ENCODE peak calls at places on chromosomes 4 and X, in six cellular contexts. X is psoas muscle, T is hepatocyte, R is mammary epithelial cell, M is adrenal gland, W is brain microvascular endothelial cell. E is an unnamed sample.

GRCh38 chrX:104318330-104319009 is 63.7 kb upstream of the ESX1 start:
- DNase-seq in X (no peak), T (peak), R (peak), M (no peak), W (peak), E (no peak)

GRCh38 chr4:61540944-61541343 is 340.8 kb downstream of the ADGRL3 start:
- DNase-seq in X (no peak), T (peak), R (no peak), M (no peak), W (no peak), E (no peak)

GRCh38 chrX:7191681-7192110 is 43.7 kb upstream of the PUDP start:
- DNase-seq in X (no peak), T (no peak), R (no peak), M (no peak), W (no peak), E (no peak)

GRCh38 chr4:19655666-19656065 is 596.0 kb upstream of the SLIT2 start:
- DNase-seq in X (no peak), T (no peak), R (no peak), M (no peak), W (no peak), E (no peak)

GRCh38 chr4:93779228-93779627 is 49.3 kb upstream of the ATOH1 start:
- DNase-seq in X (no peak), T (no peak), R (no peak), M (no peak), W (no peak), E (no peak)

GRCh38 chr4:175385797-175386196 is 426.3 kb downstream of the GPM6A start:
- DNase-seq in X (no peak), T (no peak), R (no peak), M (no peak), W (no peak), E (no peak)

GRCh38 chr4:176357359-176358082 is 37.8 kb downstream of the SPCS3 start:
- DNase-seq in X (no peak), T (no peak), R (no peak), M (no peak), W (no peak), E (no peak)

GRCh38 chrX:70445876-70446275 is 1.2 kb downstream of the DLG3 start:
- DNase-seq in X (no peak), T (no peak), R (no peak), M (no peak), W (no peak), E (no peak)

GRCh38 chr4:81499840-81500239 is 28.1 kb upstream of the RASGEF1B start:
- DNase-seq in X (no peak), T (no peak), R (no peak), M (no peak), W (no peak), E (no peak)

GRCh38 chrX:118226060-118226428 is 109.4 kb upstream of the KLHL13 start:
- DNase-seq in X (no peak), T (peak), R (no peak), M (no peak), W (peak), E (peak)

GRCh38 chr4:1418494-1419285 is 12.4 kb upstream of the NKX1-1 start:
- DNase-seq in X (no peak), T (no peak), R (no peak), M (no peak), W (no peak), E (no peak)

GRCh38 chrX:38233891-38234807 is 13.5 kb upstream of the SRPX start:
- DNase-seq in X (no peak), T (no peak), R (peak), M (peak), W (peak), E (no peak)

GRCh38 chrX:115251458-115252233 is 17.8 kb upstream of the LRCH2 start:
- DNase-seq in X (no peak), T (no peak), R (no peak), M (no peak), W (no peak), E (no peak)

GRCh38 chr4:18869166-18869565 is 847.6 kb upstream of the LCORL start:
- DNase-seq in X (no peak), T (no peak), R (no peak), M (no peak), W (no peak), E (no peak)

GRCh38 chr4:70844180-70844579 is 4.5 kb upstream of the GRSF1 start:
- DNase-seq in X (no peak), T (no peak), R (no peak), M (peak), W (no peak), E (no peak)

GRCh38 chrX:40891798-40892197 is 156.5 kb upstream of the MED14 start:
- DNase-seq in X (no peak), T (no peak), R (no peak), M (no peak), W (no peak), E (no peak)

GRCh38 chrX:40883021-40883619 is 147.8 kb upstream of the MED14 start:
- DNase-seq in X (no peak), T (no peak), R (no peak), M (no peak), W (no peak), E (no peak)

GRCh38 chrX:40880712-40881111 is 145.4 kb upstream of the MED14 start:
- DNase-seq in X (no peak), T (no peak), R (no peak), M (no peak), W (no peak), E (no peak)

GRCh38 chrX:40887476-40887875 is 152.1 kb upstream of the MED14 start:
- DNase-seq in X (no peak), T (no peak), R (no peak), M (no peak), W (no peak), E (no peak)

DNA sequence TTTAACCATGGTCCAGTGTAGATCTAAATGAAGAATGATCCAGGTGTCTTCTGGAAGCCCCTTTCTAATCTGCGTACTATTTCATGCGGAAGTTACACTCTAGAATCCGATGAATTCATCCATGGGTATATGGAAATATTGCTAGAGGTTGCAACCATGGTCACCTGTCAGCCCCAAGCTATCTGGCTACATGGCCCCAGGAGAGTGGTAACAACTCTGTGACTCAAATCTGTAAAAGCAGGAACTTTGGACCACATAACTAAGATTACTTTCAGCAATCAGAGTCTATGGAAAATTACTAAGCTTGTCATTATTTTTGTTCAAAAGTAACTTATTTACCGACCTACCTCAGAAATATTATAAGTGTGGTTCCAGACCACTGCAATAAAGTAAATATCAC is 150.6 kb upstream of the MED14 start:
- DNase-seq in X (no peak), T (no peak), R (no peak), M (no peak), W (no peak), E (no peak)
- H3K4me3 ChIP-seq in X (no peak), T (no peak), R (no peak), M (no peak), W (no peak), E (no peak)

DNA sequence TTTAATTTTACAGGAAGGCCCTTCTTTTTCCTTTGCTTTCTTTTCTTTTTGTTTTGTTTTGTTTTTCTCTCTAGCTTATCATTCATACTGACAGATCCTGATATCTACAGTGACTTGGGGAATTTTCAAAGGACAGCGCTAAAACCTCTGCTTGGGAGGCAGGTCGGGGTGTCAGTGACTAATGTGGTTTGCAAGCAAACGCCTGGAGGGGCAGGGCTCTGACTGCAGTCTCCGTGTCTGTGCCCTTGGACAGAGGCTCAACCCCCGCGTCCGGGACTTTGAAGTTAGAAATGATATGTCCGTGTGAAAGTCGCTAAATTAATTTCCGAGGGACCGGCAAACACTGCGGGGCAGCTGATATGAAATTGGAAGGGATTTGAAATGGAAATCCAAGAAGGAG is 312.5 kb downstream of the DHRSX start:
- DNase-seq in X (no peak), T (peak), R (no peak), M (peak), W (peak), E (no peak)
- H3K4me3 ChIP-seq in X (no peak), T (no peak), R (no peak), M (peak), W (no peak), E (no peak)

DNA sequence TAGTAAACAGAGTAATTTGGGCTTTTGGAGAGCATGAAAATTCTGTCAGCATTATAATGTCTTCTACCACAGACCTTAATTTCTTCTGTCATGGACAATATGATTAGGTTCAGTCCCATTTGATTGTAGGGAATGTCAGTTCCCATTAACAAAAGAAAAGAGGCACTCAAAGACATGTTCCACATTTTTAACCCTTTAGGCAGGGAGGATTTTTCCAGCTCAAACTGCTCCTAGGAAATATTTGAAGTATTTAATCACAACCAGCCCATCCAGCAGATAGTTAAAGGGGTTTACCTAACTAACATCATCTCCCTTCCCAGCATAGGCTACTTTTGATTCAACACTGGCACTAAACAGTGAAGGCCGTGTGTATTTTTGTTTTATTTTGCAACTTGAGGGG is 256.1 kb downstream of the DHX15 start:
- DNase-seq in X (no peak), T (no peak), R (no peak), M (no peak), W (no peak), E (no peak)
- H3K4me3 ChIP-seq in X (no peak), T (no peak), R (no peak), M (no peak), W (no peak), E (no peak)

GRCh38 chr4:76011700-76012387 is 4.5 kb upstream of the CXCL9 start:
- DNase-seq in X (no peak), T (peak), R (peak), M (peak), W (peak), E (peak)
- H3K4me3 ChIP-seq in X (peak), T (no peak), R (no peak), M (peak), W (no peak), E (peak)

GRCh38 chrX:12978205-12979010 is 3.5 kb downstream of the TMSB4X start:
- DNase-seq in X (no peak), T (peak), R (peak), M (peak), W (peak), E (no peak)
- H3K4me3 ChIP-seq in X (peak), T (peak), R (no peak), M (peak), W (peak), E (no peak)

GRCh38 chr4:38673109-38673978 is 9.3 kb downstream of the KLF3 start:
- DNase-seq in X (no peak), T (peak), R (peak), M (no peak), W (no peak), E (no peak)

GRCh38 chr4:38674206-38675144 is 10.5 kb downstream of the KLF3 start:
- DNase-seq in X (no peak), T (peak), R (peak), M (no peak), W (no peak), E (no peak)

GRCh38 chr4:38676986-38677385 is 13.0 kb downstream of the KLF3 start:
- DNase-seq in X (no peak), T (no peak), R (no peak), M (no peak), W (no peak), E (no peak)

GRCh38 chr4:38677466-38677865 is 13.5 kb downstream of the KLF3 start:
- DNase-seq in X (no peak), T (no peak), R (no peak), M (no peak), W (no peak), E (no peak)

GRCh38 chr4:38675167-38676121 is 11.4 kb downstream of the KLF3 start:
- DNase-seq in X (peak), T (peak), R (peak), M (peak), W (peak), E (peak)
- H3K4me3 ChIP-seq in X (peak), T (peak), R (no peak), M (no peak), W (no peak), E (peak)

GRCh38 chr4:155758500-155759371 is at the start of gene GUCY1B1:
- DNase-seq in X (peak), T (peak), R (peak), M (peak), W (peak), E (no peak)

GRCh38 chr4:155762351-155762750 is 3.5 kb downstream of the GUCY1B1 start:
- DNase-seq in X (no peak), T (peak), R (no peak), M (no peak), W (no peak), E (no peak)

GRCh38 chr4:155761916-155762315 is 3.1 kb downstream of the GUCY1B1 start:
- DNase-seq in X (no peak), T (no peak), R (no peak), M (no peak), W (no peak), E (no peak)

GRCh38 chr4:155759372-155760252 is 791 bp downstream of the GUCY1B1 start:
- DNase-seq in X (peak), T (peak), R (peak), M (peak), W (no peak), E (no peak)

GRCh38 chr4:155761047-155761446 is 2.2 kb downstream of the GUCY1B1 start:
- DNase-seq in X (no peak), T (no peak), R (no peak), M (no peak), W (no peak), E (no peak)
- H3K4me3 ChIP-seq in X (peak), T (no peak), R (no peak), M (no peak), W (no peak), E (no peak)

GRCh38 chr4:76250962-76251361 is 559 bp upstream of the FAM47E start:
- DNase-seq in X (no peak), T (no peak), R (no peak), M (no peak), W (no peak), E (no peak)
- H3K4me3 ChIP-seq in X (peak), T (peak), R (peak), M (peak), W (peak), E (peak)

GRCh38 chr4:25863347-25863784 is 578 bp upstream of the SEL1L3 start:
- DNase-seq in X (peak), T (peak), R (no peak), M (no peak), W (no peak), E (no peak)

GRCh38 chr4:25861951-25862410 is 807 bp downstream of the SEL1L3 start:
- DNase-seq in X (no peak), T (peak), R (no peak), M (peak), W (no peak), E (no peak)

GRCh38 chr4:25865586-25865985 is 2.8 kb upstream of the SEL1L3 start:
- DNase-seq in X (no peak), T (peak), R (peak), M (no peak), W (no peak), E (no peak)

GRCh38 chr4:25862411-25863346 is at the start of gene SEL1L3:
- DNase-seq in X (peak), T (peak), R (no peak), M (no peak), W (no peak), E (no peak)

DNA sequence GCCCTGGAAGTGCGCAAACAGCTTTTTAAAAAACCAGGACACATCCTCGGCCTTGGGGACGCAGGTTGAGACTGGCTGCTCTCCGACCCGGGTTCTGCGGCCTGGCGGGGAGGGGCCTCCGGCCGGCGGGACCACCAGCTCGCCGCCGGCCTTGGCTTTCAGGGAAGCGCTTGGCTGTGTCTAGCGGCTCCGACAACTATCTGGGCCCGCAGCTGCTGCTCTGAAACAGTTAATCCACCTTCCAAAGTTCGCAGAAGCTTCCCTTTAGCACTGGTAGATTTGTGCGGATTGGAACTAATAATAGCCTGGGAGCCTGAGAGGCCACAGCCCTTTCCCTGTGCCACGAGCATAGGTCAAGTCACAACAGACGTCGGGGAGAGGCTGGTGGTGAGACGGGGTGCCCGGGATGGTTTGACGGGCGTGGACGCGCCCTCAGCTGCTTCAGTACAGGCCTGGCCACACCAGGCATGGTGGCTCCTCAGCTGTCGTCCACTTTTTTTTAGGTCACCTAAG is 1.2 kb upstream of the SEL1L3 start:
- DNase-seq in X (no peak), T (no peak), R (no peak), M (no peak), W (no peak), E (no peak)
- H3K4me3 ChIP-seq in X (no peak), T (peak), R (no peak), M (no peak), W (no peak), E (no peak)

GRCh38 chr4:98289375-98289774 is 28.2 kb downstream of the RAP1GDS1 start:
- DNase-seq in X (no peak), T (no peak), R (no peak), M (no peak), W (no peak), E (no peak)
- H3K4me3 ChIP-seq in X (no peak), T (no peak), R (no peak), M (no peak), W (no peak), E (no peak)